ENCODE peak calls at places on chromosomes 12 and 14, in seven cellular contexts. V is tibial artery, A is right lobe of liver, Z is body of pancreas, B is psoas muscle, E is OCI-LY7, U is uterus. J is an unnamed sample. For H3K4me1, the result is how much of the 10 kb centered on the place peaks cover.

GRCh38 chr14:58082491-58083098 is 69.4 kb downstream of the ARMH4 start:
- DNase-seq in A (no peak), E (no peak), Z (no peak), V (no peak), B (no peak), U (no peak), J (no peak)

GRCh38 chr14:63287661-63288483 is 30.9 kb downstream of the GPHB5 start:
- DNase-seq in V (no peak), U (no peak), E (no peak), B (no peak), A (no peak), Z (no peak), J (no peak)

GRCh38 chr12:90842477-90842876 is 112.5 kb downstream of the CCER1 start:
- DNase-seq in E (no peak), A (no peak), Z (no peak), B (no peak), V (no peak), U (no peak), J (no peak)

GRCh38 chr14:90109858-90110257 is 48.1 kb downstream of the KCNK13 start:
- DNase-seq in B (no peak), V (no peak), U (no peak), A (no peak), E (no peak), Z (peak), J (no peak)

GRCh38 chr14:95380350-95381042 is 60.8 kb upstream of the CLMN start:
- DNase-seq in E (no peak), A (no peak), V (no peak), Z (no peak), B (no peak), U (no peak), J (no peak)

GRCh38 chr14:99459491-99460100 is 21.1 kb downstream of the SETD3 start:
- DNase-seq in Z (no peak), V (no peak), B (no peak), U (no peak), A (no peak), E (no peak), J (no peak)

GRCh38 chr12:54523637-54524036 is 25.8 kb upstream of the PDE1B start:
- DNase-seq in V (no peak), B (no peak), U (no peak), A (no peak), E (no peak), Z (no peak), J (no peak)

GRCh38 chr14:31388687-31389413 is 31.5 kb downstream of the HEATR5A start:
- DNase-seq in A (no peak), V (no peak), Z (no peak), B (no peak), E (no peak), U (no peak), J (no peak)

GRCh38 chr12:71686658-71687025 is 760 bp downstream of the TMEM19 start:
- DNase-seq in U (no peak), E (peak), V (no peak), B (no peak), Z (no peak), A (no peak), J (no peak)

DNA sequence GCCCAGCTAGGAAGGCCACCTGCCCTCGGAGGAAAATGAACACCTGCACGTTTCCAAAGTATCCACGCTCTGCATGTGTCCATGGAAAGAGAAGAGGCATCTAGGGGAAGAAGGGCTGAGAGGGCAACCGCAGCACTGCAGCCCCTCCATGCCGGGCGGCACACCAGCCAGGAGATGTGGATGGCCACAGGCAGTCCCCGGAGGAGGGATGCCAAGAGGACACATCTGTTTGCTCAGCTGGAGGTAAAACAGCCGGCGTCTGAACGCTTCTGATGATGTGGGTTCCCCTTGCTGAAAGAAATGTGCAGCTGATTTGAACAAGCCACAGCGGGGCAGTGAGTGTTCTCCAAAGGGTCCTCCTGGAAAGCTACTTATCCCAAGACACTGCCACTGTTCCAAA is 34.0 kb downstream of the CHGA start:
- DNase-seq in B (no peak), E (no peak), U (no peak), Z (no peak), A (no peak), V (no peak), J (no peak)
- H3K4me1 ChIP-seq in B (under half), E (under half), U (under half), Z (under half), A (under half), V (under half), J (under half)

DNA sequence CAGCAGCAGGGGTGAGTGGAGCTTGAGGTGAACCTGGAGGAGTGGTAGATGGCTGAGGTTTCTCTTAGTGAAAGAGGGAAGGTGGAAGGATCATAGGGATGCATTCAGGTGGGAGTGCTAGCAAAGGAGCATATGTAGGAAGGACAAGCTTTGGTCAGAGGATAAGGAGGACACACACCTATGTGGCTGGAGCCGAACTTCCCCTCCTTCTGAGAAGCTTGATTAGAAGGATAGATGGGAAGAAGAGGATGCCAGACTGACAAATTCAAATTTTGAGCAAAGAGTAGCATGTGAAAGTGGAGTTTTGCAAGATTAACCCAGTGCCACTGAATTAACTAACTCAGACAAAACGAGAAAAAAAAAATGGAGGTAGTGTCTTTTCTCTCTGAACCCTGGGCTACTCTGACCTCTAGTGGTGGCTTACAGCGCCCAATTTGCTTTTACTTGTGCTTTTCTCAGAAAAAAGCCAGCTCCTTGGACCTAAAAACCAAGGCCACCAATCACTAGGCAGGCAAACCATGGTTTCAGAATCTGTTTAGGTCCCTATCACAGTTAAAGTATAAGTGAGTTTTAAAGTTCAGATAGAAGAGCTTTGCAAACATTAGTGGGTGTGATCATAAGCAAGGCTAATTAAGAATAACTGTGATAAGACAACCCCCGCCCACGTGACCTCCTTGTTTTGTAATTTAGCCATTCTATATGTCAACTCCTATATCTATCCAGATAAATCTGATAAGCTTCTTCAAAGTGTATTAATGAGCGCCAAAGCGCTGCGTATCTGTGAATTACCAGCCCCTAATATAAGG is 15.5 kb downstream of the EMP1 start:
- DNase-seq in U (peak), Z (peak), A (no peak), B (no peak), V (peak), E (peak), J (no peak)
- TF ChIP-seq CTCF in U (peak), Z (peak), A (peak), B (peak), V (peak), E (peak), J (peak)

GRCh38 chr12:122012184-122012583 is 9.5 kb upstream of the BCL7A start:
- DNase-seq in Z (no peak), B (no peak), A (peak), U (no peak), V (no peak), E (no peak), J (no peak)
- H3K27ac ChIP-seq in Z (no peak), B (no peak), A (no peak), U (no peak), V (no peak), E (peak), J (no peak)

DNA sequence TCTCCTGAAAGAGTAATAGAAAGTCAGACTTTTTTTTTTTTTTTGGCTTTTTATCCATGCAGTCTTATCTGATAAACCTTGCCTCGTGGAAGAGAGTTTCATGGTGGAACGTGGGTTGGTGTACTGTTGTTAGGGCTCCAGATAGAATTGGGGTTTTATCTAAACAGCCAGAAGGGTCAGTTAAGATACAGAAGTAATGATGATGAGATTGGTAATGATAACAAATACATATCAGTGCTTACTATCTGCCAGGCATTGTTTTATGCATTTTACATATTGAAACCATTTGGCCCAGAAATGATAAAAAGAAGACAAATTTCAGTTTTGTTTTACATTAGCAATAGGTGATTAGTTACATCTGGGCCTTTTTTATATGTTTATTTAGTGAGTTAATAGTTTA is 372.8 kb upstream of the PRICKLE1 start:
- DNase-seq in E (no peak), V (no peak), B (no peak), A (no peak), U (no peak), Z (no peak), J (no peak)
- H3K4me1 ChIP-seq in E (under half), V (under half), B (under half), A (under half), U (under half), Z (under half), J (under half)

DNA sequence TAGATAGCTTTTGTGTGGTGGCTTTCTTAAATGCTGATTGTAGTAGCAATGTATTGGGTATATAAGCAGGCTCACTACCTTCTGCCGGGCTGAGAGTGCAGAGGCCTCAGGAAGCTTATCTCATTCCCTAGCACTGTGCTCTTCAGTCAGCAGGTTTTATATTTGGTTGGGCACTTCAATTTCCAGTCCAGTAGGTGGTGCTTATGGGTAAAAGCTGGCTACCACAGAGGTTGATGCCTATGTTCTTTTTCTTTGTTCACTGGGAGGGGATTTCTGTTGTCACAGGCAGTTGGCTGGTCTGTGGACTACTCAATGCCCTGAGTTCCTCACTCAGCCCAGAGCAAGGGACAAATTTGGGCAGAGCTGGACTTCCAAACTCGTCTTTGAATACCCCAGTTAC is 43.0 kb upstream of the GLIPR1 start:
- DNase-seq in Z (no peak), E (peak), U (no peak), A (no peak), B (no peak), V (no peak), J (no peak)
- TF ChIP-seq CTCF in Z (peak), E (peak), U (no peak), A (peak), B (no peak), V (no peak), J (no peak)

DNA sequence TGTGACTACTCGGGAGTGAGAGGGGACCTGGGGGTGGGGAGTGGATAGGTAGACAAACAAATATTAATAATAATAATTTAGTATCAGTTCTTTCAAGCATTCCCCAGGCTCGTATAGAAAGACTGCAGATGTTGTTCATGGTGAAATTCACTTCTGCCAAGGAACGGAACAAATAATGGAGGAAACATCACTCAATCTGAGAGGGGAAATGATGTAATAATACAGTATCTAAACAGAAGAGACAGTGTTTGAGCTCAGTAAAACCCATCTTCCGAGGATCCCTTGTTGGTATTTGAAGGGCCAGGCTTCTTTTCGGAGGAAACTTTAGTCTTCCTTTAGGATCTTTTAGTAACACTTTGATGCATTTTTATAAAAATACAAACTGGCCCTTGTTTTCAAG is 114.2 kb downstream of the KCNK10 start:
- DNase-seq in Z (no peak), E (no peak), A (no peak), U (no peak), V (no peak), B (no peak), J (no peak)
- H3K27ac ChIP-seq in Z (no peak), E (no peak), A (no peak), U (no peak), V (no peak), B (no peak), J (no peak)

DNA sequence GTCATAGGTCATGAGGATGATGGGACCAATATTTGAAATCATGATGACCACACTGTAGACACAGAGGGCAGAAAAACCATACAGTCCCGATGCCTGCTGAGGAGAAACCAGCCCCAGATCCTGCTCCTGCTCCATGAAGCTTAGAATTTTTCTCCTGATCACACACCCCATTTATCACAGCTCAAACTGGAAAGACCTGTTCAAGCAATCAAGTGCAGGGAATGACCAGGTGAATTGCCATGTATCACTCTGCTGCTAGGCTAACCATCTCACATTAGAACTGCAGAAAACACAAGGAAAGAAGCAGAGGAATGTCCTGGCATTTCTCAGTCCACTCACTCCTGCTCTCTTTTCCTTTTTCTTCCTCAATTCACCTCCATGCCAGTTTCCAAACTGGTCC is 18.1 kb downstream of the MANSC1 start:
- DNase-seq in V (no peak), Z (peak), A (no peak), E (no peak), U (no peak), B (no peak), J (no peak)
- H3K4me1 ChIP-seq in V (under half), Z (half or more), A (under half), E (under half), U (under half), B (under half), J (under half)

DNA sequence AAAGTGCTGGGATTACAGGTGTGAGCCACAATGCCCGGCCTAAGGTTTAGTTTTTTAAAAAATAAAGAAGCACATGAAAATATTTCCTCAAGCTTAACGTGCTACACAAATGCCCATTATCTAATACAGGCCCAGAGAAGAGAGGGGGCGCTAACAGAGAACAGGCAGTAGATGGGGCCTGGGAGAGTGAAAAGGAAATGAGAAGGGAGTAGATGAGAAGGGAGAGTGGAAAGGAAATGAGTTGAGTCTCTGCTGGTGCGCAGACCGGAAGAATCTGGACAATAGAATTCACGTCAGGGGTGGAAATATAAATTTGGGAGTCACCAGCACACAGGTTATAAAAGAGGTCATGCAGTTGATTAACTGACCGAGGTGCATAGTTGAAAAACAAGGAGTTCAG is 10.7 kb downstream of the PXN start:
- DNase-seq in V (no peak), E (no peak), A (no peak), U (no peak), B (no peak), Z (no peak), J (no peak)
- TF ChIP-seq CTCF in V (no peak), E (peak), A (no peak), U (no peak), B (no peak), Z (peak), J (no peak)